ENCODE peak calls at places on chromosomes 12 and 14, in seven cellular contexts. M, I, S, Z, H, Y and J are unnamed samples.

GRCh38 chr12:56469007-56469930 is 891 bp downstream of the SPRYD4 start:
- DNase-seq in M (peak), I (no peak), S (no peak), Z (no peak), H (no peak), Y (peak), J (no peak)

GRCh38 chr14:105167303-105168092 is 1.1 kb downstream of the JAG2 start:
- DNase-seq in M (peak), I (no peak), S (no peak), Z (no peak), H (peak), Y (no peak), J (no peak)

GRCh38 chr12:118680361-118680963 is 300.9 kb upstream of the SRRM4 start:
- DNase-seq in M (peak), I (no peak), S (peak), Z (no peak), H (no peak), Y (peak), J (no peak)

GRCh38 chr14:65062096-65063075 is 39.9 kb downstream of the MAX start:
- DNase-seq in M (peak), I (no peak), S (no peak), Z (no peak), H (no peak), Y (no peak), J (no peak)

GRCh38 chr14:22333408-22334274 is 255.4 kb downstream of the DAD1 start:
- DNase-seq in M (peak), I (no peak), S (no peak), Z (no peak), H (no peak), Y (peak), J (no peak)

GRCh38 chr14:36946872-36947271 is 225.5 kb downstream of the SLC25A21 start:
- DNase-seq in M (no peak), I (no peak), S (no peak), Z (no peak), H (no peak), Y (no peak), J (no peak)

GRCh38 chr14:56491299-56492285 is 88.0 kb upstream of the TMEM260 start:
- DNase-seq in M (peak), I (peak), S (peak), Z (no peak), H (peak), Y (peak), J (no peak)

GRCh38 chr12:94100254-94100653 is 48.1 kb upstream of the PLXNC1 start:
- DNase-seq in M (peak), I (no peak), S (no peak), Z (no peak), H (no peak), Y (no peak), J (no peak)

GRCh38 chr12:5588231-5588995 is 156.5 kb downstream of the NTF3 start:
- DNase-seq in M (no peak), I (no peak), S (no peak), Z (no peak), H (no peak), Y (no peak), J (no peak)

GRCh38 chr12:96197503-96198272 is 3.5 kb downstream of the ELK3 start:
- DNase-seq in M (peak), I (no peak), S (no peak), Z (no peak), H (no peak), Y (no peak), J (no peak)

GRCh38 chr14:68412505-68413496 is 380.1 kb downstream of the ZFP36L1 start:
- DNase-seq in M (no peak), I (no peak), S (no peak), Z (no peak), H (no peak), Y (no peak), J (no peak)

GRCh38 chr14:22836301-22837058 is at the start of gene MMP14:
- DNase-seq in M (peak), I (peak), S (no peak), Z (no peak), H (no peak), Y (peak), J (no peak)

GRCh38 chr12:52616680-52617402 is 1.5 kb downstream of the KRT73 start:
- DNase-seq in M (no peak), I (no peak), S (no peak), Z (no peak), H (no peak), Y (no peak), J (no peak)

GRCh38 chr12:26028953-26029740 is 70.7 kb downstream of the RASSF8 start:
- DNase-seq in M (peak), I (peak), S (peak), Z (no peak), H (peak), Y (peak), J (no peak)

GRCh38 chr12:27573972-27574371 is 50.0 kb downstream of the PPFIBP1 start:
- DNase-seq in M (peak), I (no peak), S (no peak), Z (no peak), H (no peak), Y (no peak), J (no peak)

GRCh38 chr12:66065146-66065545 is 65.4 kb downstream of the LLPH start:
- DNase-seq in M (no peak), I (no peak), S (no peak), Z (no peak), H (no peak), Y (no peak), J (no peak)

GRCh38 chr12:19299765-19300164 is 139.5 kb upstream of the AEBP2 start:
- DNase-seq in M (no peak), I (no peak), S (no peak), Z (no peak), H (no peak), Y (no peak), J (no peak)

GRCh38 chr12:93882763-93883162 is 205.6 kb downstream of the CRADD start:
- DNase-seq in M (no peak), I (no peak), S (no peak), Z (no peak), H (no peak), Y (no peak), J (no peak)

GRCh38 chr12:91882910-91883309 is 262.7 kb downstream of the BTG1 start:
- DNase-seq in M (no peak), I (no peak), S (no peak), Z (no peak), H (no peak), Y (no peak), J (no peak)

GRCh38 chr14:76870146-76870545 is 43.9 kb downstream of the LRRC74A start:
- DNase-seq in M (peak), I (no peak), S (peak), Z (no peak), H (peak), Y (no peak), J (no peak)

GRCh38 chr12:120690978-120691377 is 4.0 kb downstream of the MLEC start:
- DNase-seq in M (no peak), I (no peak), S (no peak), Z (no peak), H (no peak), Y (no peak), J (no peak)

GRCh38 chr14:88630565-88630964 is 67.7 kb downstream of the ZC3H14 start:
- DNase-seq in M (no peak), I (no peak), S (no peak), Z (no peak), H (no peak), Y (no peak), J (no peak)

GRCh38 chr14:89773644-89774316 is 180.8 kb downstream of the EFCAB11 start:
- DNase-seq in M (no peak), I (no peak), S (peak), Z (no peak), H (no peak), Y (peak), J (peak)

GRCh38 chr12:56978397-56979138 is 21.2 kb upstream of the RDH16 start:
- DNase-seq in M (no peak), I (no peak), S (no peak), Z (no peak), H (no peak), Y (no peak), J (no peak)

GRCh38 chr12:46261658-46262057 is 7.2 kb downstream of the SLC38A1 start:
- DNase-seq in M (no peak), I (no peak), S (no peak), Z (no peak), H (no peak), Y (no peak), J (no peak)